ENCODE peak calls at places on chromosomes 4 and X, in four cellular contexts. One of them, this sample, is unnamed.

GRCh38 chr4:83639849-83640493 is 104.1 kb downstream of the GPAT3 start:
- DNase-seq in brain microvascular endothelial cell: peak
- DNase-seq in RWPE1: peak
- DNase-seq in heart right ventricle: peak
- DNase-seq in this sample: peak

GRCh38 chr4:58063761-58064160 is 953.6 kb upstream of the IGFBP7 start:
- DNase-seq in brain microvascular endothelial cell: no peak
- DNase-seq in RWPE1: no peak
- DNase-seq in heart right ventricle: no peak
- DNase-seq in this sample: no peak

GRCh38 chrX:53445977-53446376 is 11.8 kb upstream of the HSD17B10 start:
- DNase-seq in RWPE1: no peak
- DNase-seq in heart right ventricle: no peak
- DNase-seq in brain microvascular endothelial cell: peak
- DNase-seq in this sample: no peak

GRCh38 chr4:147378780-147379179 is 102.1 kb upstream of the EDNRA start:
- DNase-seq in brain microvascular endothelial cell: no peak
- DNase-seq in heart right ventricle: no peak
- DNase-seq in RWPE1: peak
- DNase-seq in this sample: no peak

GRCh38 chr4:84956014-84956413 is 10.5 kb downstream of the WDFY3 start:
- DNase-seq in heart right ventricle: no peak
- DNase-seq in brain microvascular endothelial cell: no peak
- DNase-seq in RWPE1: no peak
- DNase-seq in this sample: no peak

GRCh38 chr4:70559216-70559830 is 32.7 kb upstream of the AMBN start:
- DNase-seq in brain microvascular endothelial cell: peak
- DNase-seq in heart right ventricle: peak
- DNase-seq in RWPE1: peak
- DNase-seq in this sample: no peak

GRCh38 chr4:40316782-40317635 is 18.1 kb upstream of the CHRNA9 start:
- DNase-seq in heart right ventricle: peak
- DNase-seq in RWPE1: peak
- DNase-seq in brain microvascular endothelial cell: peak
- DNase-seq in this sample: no peak

GRCh38 chrX:13094374-13094773 is 50.0 kb upstream of the FAM9C start:
- DNase-seq in heart right ventricle: no peak
- DNase-seq in brain microvascular endothelial cell: no peak
- DNase-seq in RWPE1: no peak
- DNase-seq in this sample: no peak

GRCh38 chr4:42331914-42332368 is 65.3 kb upstream of the SHISA3 start:
- DNase-seq in heart right ventricle: peak
- DNase-seq in RWPE1: peak
- DNase-seq in brain microvascular endothelial cell: peak
- DNase-seq in this sample: no peak

GRCh38 chr4:122884504-122884903 is 37.9 kb downstream of the NUDT6 start:
- DNase-seq in heart right ventricle: no peak
- DNase-seq in RWPE1: no peak
- DNase-seq in brain microvascular endothelial cell: no peak
- DNase-seq in this sample: no peak

GRCh38 chrX:21590012-21590776 is 67.9 kb downstream of the KLHL34 start:
- DNase-seq in brain microvascular endothelial cell: no peak
- DNase-seq in RWPE1: no peak
- DNase-seq in heart right ventricle: no peak
- DNase-seq in this sample: no peak

GRCh38 chr4:146222313-146222712 is 8.0 kb downstream of the REELD1 start:
- DNase-seq in brain microvascular endothelial cell: peak
- DNase-seq in heart right ventricle: no peak
- DNase-seq in RWPE1: peak
- DNase-seq in this sample: no peak

GRCh38 chrX:3176439-3176820 is 135.2 kb downstream of the ARSF start:
- DNase-seq in brain microvascular endothelial cell: no peak
- DNase-seq in RWPE1: no peak
- DNase-seq in heart right ventricle: no peak
- DNase-seq in this sample: no peak

GRCh38 chrX:96183843-96184242 is 500.8 kb upstream of the DIAPH2 start:
- DNase-seq in brain microvascular endothelial cell: no peak
- DNase-seq in heart right ventricle: no peak
- DNase-seq in RWPE1: no peak
- DNase-seq in this sample: no peak

DNA sequence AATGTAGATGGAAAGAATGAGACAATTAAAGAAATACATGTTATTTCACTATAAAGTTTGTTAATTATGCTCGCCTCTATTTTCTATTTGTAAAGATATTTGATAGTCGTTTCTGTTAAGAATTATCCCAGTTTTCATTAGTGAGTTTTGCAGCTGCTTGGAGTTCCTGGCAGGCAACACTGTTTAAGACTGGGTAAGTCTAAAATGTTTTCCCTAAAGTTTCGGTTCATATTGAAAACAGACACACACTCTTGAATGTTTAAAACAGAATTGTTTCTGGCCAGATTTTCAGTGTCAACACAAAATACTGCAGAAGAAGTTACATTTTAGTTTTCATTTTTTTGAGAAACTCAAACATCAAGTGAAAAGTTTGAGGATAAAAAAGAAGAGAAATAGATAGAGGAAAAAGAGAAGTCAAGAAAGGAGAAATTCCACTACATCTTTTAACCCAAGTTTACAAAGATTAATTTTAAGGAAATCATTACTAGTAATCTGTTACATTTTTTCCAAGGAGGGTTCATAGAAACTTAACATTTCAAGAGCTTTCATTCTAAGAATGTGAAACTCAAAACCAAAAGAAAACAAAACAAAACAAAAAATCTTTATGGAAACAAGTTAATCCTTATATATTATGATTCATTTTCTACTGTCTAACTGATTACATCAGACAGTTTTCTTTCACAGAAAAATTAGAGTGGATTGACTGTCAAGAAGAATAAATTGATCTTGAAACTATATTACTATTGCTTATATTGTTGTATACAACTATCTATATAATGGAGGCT is 305.5 kb downstream of the FAT4 start:
- DNase-seq in brain microvascular endothelial cell: no peak
- DNase-seq in heart right ventricle: no peak
- DNase-seq in RWPE1: no peak
- DNase-seq in this sample: no peak
- H3K27ac ChIP-seq in brain microvascular endothelial cell: peak
- H3K27ac ChIP-seq in heart right ventricle: no peak
- H3K27ac ChIP-seq in RWPE1: no peak
- H3K27ac ChIP-seq in this sample: no peak

GRCh38 chr4:101102114-101102752 is 245.1 kb downstream of the PPP3CA start:
- DNase-seq in brain microvascular endothelial cell: peak
- DNase-seq in heart right ventricle: peak
- DNase-seq in RWPE1: no peak
- DNase-seq in this sample: peak

GRCh38 chr4:101099001-101099400 is 248.3 kb downstream of the PPP3CA start:
- DNase-seq in brain microvascular endothelial cell: no peak
- DNase-seq in heart right ventricle: no peak
- DNase-seq in RWPE1: no peak
- DNase-seq in this sample: no peak

GRCh38 chr4:101104264-101105052 is 242.9 kb downstream of the PPP3CA start:
- DNase-seq in heart right ventricle: no peak
- DNase-seq in RWPE1: no peak
- DNase-seq in brain microvascular endothelial cell: no peak
- DNase-seq in this sample: no peak

GRCh38 chr4:101103381-101104142 is 243.8 kb downstream of the PPP3CA start:
- DNase-seq in heart right ventricle: no peak
- DNase-seq in RWPE1: no peak
- DNase-seq in brain microvascular endothelial cell: no peak
- DNase-seq in this sample: no peak

GRCh38 chr4:101101072-101101471 is 246.3 kb downstream of the PPP3CA start:
- DNase-seq in heart right ventricle: no peak
- DNase-seq in brain microvascular endothelial cell: no peak
- DNase-seq in RWPE1: no peak
- DNase-seq in this sample: no peak
- H3K27ac ChIP-seq in heart right ventricle: no peak
- H3K27ac ChIP-seq in brain microvascular endothelial cell: no peak
- H3K27ac ChIP-seq in RWPE1: no peak
- H3K27ac ChIP-seq in this sample: no peak

DNA sequence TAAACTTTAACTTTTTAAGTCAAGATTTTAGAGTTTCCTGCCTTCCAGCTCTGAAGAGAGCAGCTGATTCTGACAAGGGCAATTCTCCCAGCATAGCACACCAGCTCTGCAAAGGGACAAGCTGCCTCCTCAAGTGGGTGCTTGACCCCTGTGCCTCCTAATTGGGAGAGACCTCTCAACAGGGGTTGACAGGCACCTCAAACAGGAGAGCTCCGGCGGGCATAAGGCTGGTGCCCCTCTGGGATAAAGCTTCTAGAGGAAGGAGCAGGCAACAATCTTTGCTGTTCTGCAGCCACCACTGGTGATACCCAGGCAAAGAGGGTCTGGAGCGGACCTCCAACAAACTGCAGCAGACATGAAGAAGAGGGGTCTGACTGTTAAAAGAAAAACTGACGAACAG is 872.9 kb upstream of the PCDH10 start:
- DNase-seq in RWPE1: no peak
- DNase-seq in heart right ventricle: no peak
- DNase-seq in brain microvascular endothelial cell: no peak
- DNase-seq in this sample: no peak
- H3K27ac ChIP-seq in RWPE1: no peak
- H3K27ac ChIP-seq in heart right ventricle: no peak
- H3K27ac ChIP-seq in brain microvascular endothelial cell: no peak
- H3K27ac ChIP-seq in this sample: no peak

GRCh38 chr4:74967324-74967723 is 34.4 kb downstream of the PARM1 start:
- DNase-seq in RWPE1: no peak
- DNase-seq in heart right ventricle: no peak
- DNase-seq in brain microvascular endothelial cell: no peak
- DNase-seq in this sample: no peak

GRCh38 chr4:74970577-74970976 is 37.7 kb downstream of the PARM1 start:
- DNase-seq in heart right ventricle: no peak
- DNase-seq in RWPE1: no peak
- DNase-seq in brain microvascular endothelial cell: no peak
- DNase-seq in this sample: no peak

GRCh38 chr4:74968456-74969164 is 35.7 kb downstream of the PARM1 start:
- DNase-seq in brain microvascular endothelial cell: no peak
- DNase-seq in RWPE1: no peak
- DNase-seq in heart right ventricle: no peak
- DNase-seq in this sample: no peak

GRCh38 chr4:74975082-74975481 is 42.2 kb downstream of the PARM1 start:
- DNase-seq in heart right ventricle: no peak
- DNase-seq in brain microvascular endothelial cell: no peak
- DNase-seq in RWPE1: no peak
- DNase-seq in this sample: no peak

GRCh38 chr4:74969507-74970474 is 36.9 kb downstream of the PARM1 start:
- DNase-seq in brain microvascular endothelial cell: no peak
- DNase-seq in RWPE1: no peak
- DNase-seq in heart right ventricle: peak
- DNase-seq in this sample: no peak
- H3K27ac ChIP-seq in brain microvascular endothelial cell: no peak
- H3K27ac ChIP-seq in RWPE1: no peak
- H3K27ac ChIP-seq in heart right ventricle: peak
- H3K27ac ChIP-seq in this sample: no peak

GRCh38 chrX:56764153-56764974 is 35.3 kb downstream of the NBDY start:
- DNase-seq in brain microvascular endothelial cell: peak
- DNase-seq in RWPE1: peak
- DNase-seq in heart right ventricle: peak
- DNase-seq in this sample: no peak

GRCh38 chrX:56765816-56766553 is 36.9 kb downstream of the NBDY start:
- DNase-seq in brain microvascular endothelial cell: no peak
- DNase-seq in RWPE1: no peak
- DNase-seq in heart right ventricle: no peak
- DNase-seq in this sample: no peak

GRCh38 chrX:56763556-56764152 is 34.6 kb downstream of the NBDY start:
- DNase-seq in brain microvascular endothelial cell: peak
- DNase-seq in RWPE1: no peak
- DNase-seq in heart right ventricle: no peak
- DNase-seq in this sample: no peak

GRCh38 chrX:56766554-56767412 is 37.7 kb downstream of the NBDY start:
- DNase-seq in RWPE1: no peak
- DNase-seq in heart right ventricle: no peak
- DNase-seq in brain microvascular endothelial cell: peak
- DNase-seq in this sample: no peak

DNA sequence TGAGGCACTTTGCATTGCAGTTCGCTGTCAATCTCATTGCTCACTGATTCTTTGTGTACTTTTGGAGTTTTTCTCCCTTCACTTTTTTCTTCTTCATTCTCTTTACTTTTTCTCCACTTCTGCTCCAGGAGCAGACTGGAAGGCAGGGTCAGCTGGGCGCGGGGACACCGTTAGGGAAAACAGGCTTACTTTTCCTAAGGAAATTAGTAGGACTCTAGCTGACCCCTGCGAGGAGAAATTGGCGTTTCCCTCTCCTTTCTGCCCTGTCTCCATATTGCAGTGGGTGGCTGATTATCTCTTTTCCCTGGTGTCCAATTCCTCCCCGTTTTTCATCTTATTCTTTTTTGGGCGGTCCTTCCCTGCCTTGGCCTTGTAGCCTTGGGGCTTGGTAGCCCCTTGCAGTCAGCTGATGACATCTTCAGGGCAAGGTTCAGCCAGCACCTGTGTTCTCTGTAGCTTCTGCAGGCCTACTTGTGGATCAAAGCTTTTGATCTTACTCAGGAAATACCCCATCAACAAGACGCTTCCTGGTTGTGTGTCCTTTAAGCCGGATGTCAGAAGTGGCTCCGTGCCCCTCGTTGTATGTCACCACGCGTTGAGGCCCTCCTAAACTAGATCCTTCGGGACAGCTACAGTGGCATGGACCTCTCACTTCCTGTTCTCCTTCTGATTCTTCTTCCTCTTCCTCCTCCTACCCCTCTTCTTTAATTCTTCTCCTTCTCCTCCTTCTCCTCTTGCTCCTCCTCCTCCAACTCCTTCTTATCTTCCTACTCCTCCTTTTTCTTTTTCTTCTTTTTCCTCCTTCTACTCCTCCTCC is 36.1 kb downstream of the NBDY start:
- DNase-seq in heart right ventricle: no peak
- DNase-seq in RWPE1: no peak
- DNase-seq in brain microvascular endothelial cell: no peak
- DNase-seq in this sample: no peak
- H3K27ac ChIP-seq in heart right ventricle: no peak
- H3K27ac ChIP-seq in RWPE1: no peak
- H3K27ac ChIP-seq in brain microvascular endothelial cell: no peak
- H3K27ac ChIP-seq in this sample: peak

GRCh38 chrX:103151799-103152198 is 58.9 kb upstream of the NXF3 start:
- DNase-seq in heart right ventricle: no peak
- DNase-seq in brain microvascular endothelial cell: no peak
- DNase-seq in RWPE1: no peak
- DNase-seq in this sample: no peak
- H3K27ac ChIP-seq in heart right ventricle: no peak
- H3K27ac ChIP-seq in brain microvascular endothelial cell: peak
- H3K27ac ChIP-seq in RWPE1: peak
- H3K27ac ChIP-seq in this sample: no peak

GRCh38 chr4:48939785-48940184 is 33.2 kb upstream of the OCIAD2 start:
- DNase-seq in heart right ventricle: peak
- DNase-seq in brain microvascular endothelial cell: peak
- DNase-seq in RWPE1: peak
- DNase-seq in this sample: no peak
- H3K27ac ChIP-seq in heart right ventricle: no peak
- H3K27ac ChIP-seq in brain microvascular endothelial cell: no peak
- H3K27ac ChIP-seq in RWPE1: no peak
- H3K27ac ChIP-seq in this sample: no peak

GRCh38 chrX:18886005-18886343 is 97.9 kb downstream of the PHKA2 start:
- DNase-seq in heart right ventricle: no peak
- DNase-seq in brain microvascular endothelial cell: no peak
- DNase-seq in RWPE1: no peak
- DNase-seq in this sample: no peak
- H3K27ac ChIP-seq in heart right ventricle: peak
- H3K27ac ChIP-seq in brain microvascular endothelial cell: no peak
- H3K27ac ChIP-seq in RWPE1: peak
- H3K27ac ChIP-seq in this sample: peak

GRCh38 chr4:139645458-139645857 is 20.2 kb upstream of the MGST2 start:
- DNase-seq in RWPE1: peak
- DNase-seq in brain microvascular endothelial cell: no peak
- DNase-seq in heart right ventricle: no peak
- DNase-seq in this sample: no peak
- H3K27ac ChIP-seq in RWPE1: peak
- H3K27ac ChIP-seq in brain microvascular endothelial cell: no peak
- H3K27ac ChIP-seq in heart right ventricle: no peak
- H3K27ac ChIP-seq in this sample: no peak